ENCODE peak calls at places on chromosome 2, in nine cellular contexts. E is PC-3, O is mammary epithelial cell, K is ascending aorta, W is neural progenitor cell, T is transverse colon, I is heart right ventricle, J is HAP-1, D is esophagus squamous epithelium. B is an unnamed sample.

GRCh38 chr2:10139536-10139935 is 17.0 kb downstream of the RRM2 start:
- DNase-seq in J (no peak), K (peak; percentile 57), E (no peak), I (no peak), W (no peak), D (no peak), O (no peak), T (no peak), B (no peak)

GRCh38 chr2:62928015-62928414 is 122.6 kb upstream of the OTX1 start:
- DNase-seq in T (no peak), E (no peak), I (no peak), O (no peak), K (no peak), D (no peak), W (no peak), J (no peak), B (no peak)

GRCh38 chr2:161358838-161359237 is 50.6 kb downstream of the PSMD14 start:
- DNase-seq in O (no peak), J (no peak), T (no peak), I (no peak), K (no peak), E (no peak), W (no peak), D (no peak), B (no peak)

GRCh38 chr2:18834341-18834740 is 245.0 kb upstream of the NT5C1B start:
- DNase-seq in J (no peak), I (no peak), O (peak; percentile 75), K (no peak), T (no peak), W (no peak), D (no peak), E (peak; percentile 84), B (no peak)

GRCh38 chr2:85531585-85531984 is 7.4 kb upstream of the MAT2A start:
- DNase-seq in O (peak; percentile 28), I (no peak), W (no peak), J (no peak), K (no peak), D (no peak), E (no peak), T (no peak), B (no peak)

GRCh38 chr2:182608181-182608845 is 107.7 kb upstream of the DNAJC10 start:
- DNase-seq in W (no peak), K (no peak), I (no peak), O (no peak), E (no peak), D (no peak), T (no peak), J (no peak), B (no peak)

GRCh38 chr2:165533331-165533730 is 63.8 kb downstream of the CSRNP3 start:
- DNase-seq in D (no peak), E (no peak), O (no peak), I (no peak), K (no peak), T (no peak), J (no peak), W (no peak), B (no peak)

GRCh38 chr2:175931751-175932295 is 70.2 kb downstream of the LNPK start:
- DNase-seq in D (no peak), O (no peak), J (no peak), E (no peak), K (no peak), W (no peak), I (no peak), T (no peak), B (no peak)

GRCh38 chr2:53188846-53189245 is 578.8 kb upstream of the CHAC2 start:
- DNase-seq in W (no peak), E (no peak), K (no peak), D (no peak), O (no peak), T (no peak), J (no peak), I (no peak), B (no peak)

GRCh38 chr2:3041841-3042600 is 335.6 kb downstream of the EIPR1 start:
- DNase-seq in J (no peak), I (peak; percentile 79), E (no peak), D (no peak), O (no peak), T (no peak), W (no peak), K (no peak), B (no peak)

GRCh38 chr2:136116111-136116812 is 1.7 kb downstream of the CXCR4 start:
- DNase-seq in W (peak; percentile 88), T (peak; percentile 60), J (peak; percentile 59), I (peak; percentile 62), K (peak; percentile 65), D (peak; percentile 34), E (peak; percentile 19), O (no peak), B (peak; percentile 54)

DNA sequence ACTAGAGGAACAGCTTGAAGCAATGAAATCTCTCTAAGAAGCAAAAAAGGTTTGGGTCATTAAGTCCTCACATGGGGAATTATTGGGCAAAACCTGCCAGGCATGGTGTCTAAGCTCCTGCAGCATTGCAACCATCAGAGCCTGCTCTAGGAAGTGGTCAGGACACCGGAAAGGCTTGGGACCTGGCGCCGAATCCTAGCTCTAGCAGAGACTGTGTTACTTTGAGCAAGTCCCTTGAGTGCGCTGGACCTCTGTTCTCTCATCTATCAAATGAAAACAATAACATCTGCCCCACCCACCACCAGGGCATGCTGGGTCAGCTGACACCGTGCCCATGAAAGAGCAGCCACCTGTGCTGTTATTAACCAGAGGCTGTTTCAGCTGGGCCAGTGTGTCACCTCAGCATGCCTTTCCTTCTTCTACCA is 6.3 kb downstream of the TMEM127 start:
- DNase-seq in T (peak; percentile 80), K (no peak), D (no peak), J (no peak), W (no peak), I (no peak), E (no peak), O (no peak), B (no peak)
- H3K4me1 ChIP-seq in T (peaks cover 46% of the 10 kb centered on the region), K (peaks cover 33% of the 10 kb centered on the region), D (peaks cover 57% of the 10 kb centered on the region), J (peaks cover 9% of the 10 kb centered on the region), W (no peaks in the 10 kb centered on the region), I (peaks cover 96% of the 10 kb centered on the region), E (peaks cover 40% of the 10 kb centered on the region), O (peaks cover 28% of the 10 kb centered on the region), B (peaks cover 26% of the 10 kb centered on the region)

GRCh38 chr2:199458806-199459285 is 1.1 kb upstream of the SATB2 start:
- DNase-seq in I (no peak), O (peak; percentile 68), K (no peak), T (no peak), E (peak; percentile 29), D (no peak), J (no peak), W (no peak), B (no peak)

GRCh38 chr2:199459286-199460100 is 1.8 kb upstream of the SATB2 start:
- DNase-seq in T (peak; percentile 82), E (peak; percentile 88), I (peak; percentile 96), O (peak; percentile 93), W (peak; percentile 94), K (peak; percentile 95), J (peak; percentile 92), D (peak; percentile 17), B (peak; percentile 90)

GRCh38 chr2:199460808-199461454 is 3.2 kb upstream of the SATB2 start:
- DNase-seq in O (no peak), J (no peak), W (no peak), D (no peak), I (no peak), K (no peak), T (no peak), E (no peak), B (no peak)

GRCh38 chr2:199461455-199462166 is 3.9 kb upstream of the SATB2 start:
- DNase-seq in W (no peak), T (no peak), K (no peak), D (no peak), O (no peak), J (no peak), E (no peak), I (no peak), B (no peak)

GRCh38 chr2:199460101-199460671 is 2.4 kb upstream of the SATB2 start:
- DNase-seq in D (no peak), K (no peak), O (peak; percentile 60), T (no peak), W (no peak), J (no peak), I (no peak), E (peak; percentile 35), B (no peak)
- H3K4me3 ChIP-seq in D (peak overlapping the region; percentile 89), K (peak overlapping the region; percentile 87), O (peak overlapping the region; percentile 78), T (peak overlapping the region; percentile 98), W (peak overlapping the region; percentile 67), J (peak overlapping the region; percentile 73), I (peak overlapping the region; percentile 89), E (peak overlapping the region; percentile 79), B (no peak overlapping the region)

DNA sequence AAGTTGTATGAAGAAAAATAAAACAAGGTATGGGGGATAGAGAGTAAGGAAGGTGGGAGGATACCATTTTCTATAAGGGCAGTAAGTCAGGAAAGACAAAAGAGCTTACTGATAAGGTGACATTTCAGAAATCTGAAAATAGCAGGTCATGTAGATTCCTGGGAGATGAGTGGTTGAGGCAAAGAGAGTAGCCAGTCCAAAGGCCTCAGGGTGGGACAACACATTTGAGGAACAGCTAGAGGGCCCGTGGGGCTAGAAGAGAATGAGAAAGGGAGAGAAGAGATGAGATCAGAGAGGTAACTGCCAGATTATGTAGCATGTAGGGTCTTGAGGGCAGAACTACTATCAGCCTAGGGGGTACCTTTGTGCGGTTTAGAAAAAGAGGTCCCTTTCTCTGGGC is 2.9 kb downstream of the CLHC1 start:
- DNase-seq in O (no peak), I (no peak), T (no peak), K (no peak), W (no peak), J (no peak), E (no peak), D (no peak), B (no peak)
- H3K4me1 ChIP-seq in O (peaks cover 13% of the 10 kb centered on the region), I (peaks cover 30% of the 10 kb centered on the region), T (peaks cover 18% of the 10 kb centered on the region), K (peaks cover 5% of the 10 kb centered on the region), W (peaks cover 12% of the 10 kb centered on the region), J (peaks cover 7% of the 10 kb centered on the region), E (peaks cover 15% of the 10 kb centered on the region), D (peaks cover 16% of the 10 kb centered on the region), B (peaks cover 10% of the 10 kb centered on the region)

GRCh38 chr2:64203131-64204005 is 59.1 kb upstream of the PELI1 start:
- DNase-seq in E (peak; percentile 73), W (no peak), D (no peak), I (no peak), T (no peak), K (no peak), J (peak; percentile 57), O (peak; percentile 61), B (no peak)
- H3K4me3 ChIP-seq in E (peak overlapping the region; percentile 50), W (no peak overlapping the region), D (peak overlapping the region; percentile 32), I (no peak overlapping the region), T (peak overlapping the region; percentile 22), K (no peak overlapping the region), J (no peak overlapping the region), O (no peak overlapping the region), B (no peak overlapping the region)

DNA sequence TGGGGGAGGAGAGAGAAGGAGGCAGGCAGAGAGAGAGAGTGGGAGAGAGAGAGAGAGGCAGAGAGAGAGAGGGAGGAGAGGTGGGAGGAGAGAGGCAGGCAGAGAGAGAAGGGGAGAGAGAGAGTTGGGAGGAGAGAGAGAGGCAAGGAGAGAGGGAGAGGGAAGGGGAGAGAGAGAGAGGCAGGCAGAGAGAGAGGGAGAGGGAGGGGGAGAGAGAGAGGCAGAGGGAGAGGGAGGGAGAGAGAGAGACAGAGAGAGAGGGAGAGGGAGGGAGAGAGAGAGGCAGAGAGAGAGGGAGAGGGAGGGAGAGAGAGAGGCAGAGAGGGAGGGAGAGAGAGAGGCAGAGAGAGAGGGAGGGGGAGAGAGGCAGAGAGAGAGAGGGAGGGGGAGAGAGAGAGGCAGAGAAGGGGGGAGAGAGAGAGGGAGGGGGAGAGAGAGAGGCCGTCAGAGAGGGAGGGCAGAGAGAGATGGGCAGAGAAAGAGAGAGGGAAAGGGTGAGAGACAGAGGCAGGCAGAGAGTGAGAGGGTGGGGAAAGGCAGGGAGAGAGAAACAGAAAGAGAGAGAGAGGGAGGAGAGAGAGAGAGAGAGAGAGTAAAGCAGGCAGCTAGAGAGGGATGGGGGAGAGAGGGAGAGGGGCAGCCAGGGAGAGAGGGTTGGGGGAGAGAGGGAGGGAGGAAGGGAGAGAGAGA is 122.2 kb upstream of the PXDN start:
- DNase-seq in D (no peak), E (no peak), T (no peak), W (no peak), J (no peak), O (no peak), I (no peak), K (no peak), B (no peak)
- H3K4me1 ChIP-seq in D (no peaks in the 10 kb centered on the region), E (no peaks in the 10 kb centered on the region), T (no peaks in the 10 kb centered on the region), W (no peaks in the 10 kb centered on the region), J (no peaks in the 10 kb centered on the region), O (no peaks in the 10 kb centered on the region), I (no peaks in the 10 kb centered on the region), K (no peaks in the 10 kb centered on the region), B (no peaks in the 10 kb centered on the region)

B was measured in lung.